ENCODE peak calls at places on chromosomes 13 and 19, in four cellular contexts. L is heart right ventricle, X is fibroblast of lung, D is cardiac muscle cell. Y is an unnamed sample.
A peak's percentile ranks its signal among the peaks of the same experiment; 100 is the strongest.

GRCh38 chr13:20686863-20687579 is 16.5 kb upstream of the IL17D start:
- DNase-seq in L (no peak), X (peak; percentile 27), D (peak; percentile 25), Y (no peak)

GRCh38 chr13:50527612-50528509 is 315.6 kb downstream of the DLEU7 start:
- DNase-seq in L (no peak), X (no peak), D (no peak), Y (no peak)

GRCh38 chr19:16349551-16350171 is 25.0 kb downstream of the KLF2 start:
- DNase-seq in L (peak; percentile 74), X (no peak), D (no peak), Y (no peak)

GRCh38 chr19:34475026-34475974 is 6.3 kb upstream of the WTIP start:
- DNase-seq in L (no peak), X (peak; percentile 83), D (peak; percentile 85), Y (no peak)

GRCh38 chr13:61170791-61171330 is 244.8 kb downstream of the PCDH20 start:
- DNase-seq in L (no peak), X (no peak), D (no peak), Y (no peak)

GRCh38 chr13:81017525-81018152 is 676.7 kb upstream of the SPRY2 start:
- DNase-seq in L (no peak), X (peak; percentile 27), D (peak; percentile 70), Y (no peak)

GRCh38 chr19:12939908-12940533 is 1.6 kb downstream of the CALR start:
- DNase-seq in L (no peak), X (no peak), D (no peak), Y (no peak)

GRCh38 chr19:33971073-33971472 is 174.4 kb downstream of the KCTD15 start:
- DNase-seq in L (no peak), X (no peak), D (no peak), Y (no peak)

GRCh38 chr13:44188257-44188656 is 185.4 kb upstream of the SERP2 start:
- DNase-seq in L (no peak), X (peak; percentile 74), D (peak; percentile 16), Y (no peak)

GRCh38 chr13:24097064-24097463 is 63.5 kb upstream of the SPATA13 start:
- DNase-seq in L (no peak), X (peak; percentile 36), D (peak; percentile 51), Y (no peak)

GRCh38 chr19:48997972-48998371 is 4.3 kb downstream of the RUVBL2 start:
- DNase-seq in L (no peak), X (peak; percentile 55), D (peak; percentile 63), Y (no peak)

GRCh38 chr13:76707360-76707759 is 178.8 kb downstream of the KCTD12 start:
- DNase-seq in L (no peak), X (peak; percentile 66), D (peak; percentile 54), Y (no peak)

GRCh38 chr13:29924951-29925350 is 74.5 kb upstream of the UBL3 start:
- DNase-seq in L (no peak), X (no peak), D (no peak), Y (no peak)

GRCh38 chr13:51339952-51340732 is 651 bp downstream of the SERPINE3 start:
- DNase-seq in L (no peak), X (no peak), D (no peak), Y (no peak)

GRCh38 chr19:11587973-11588631 is 9.2 kb upstream of the ZNF627 start:
- DNase-seq in L (no peak), X (no peak), D (no peak), Y (no peak)

GRCh38 chr13:113121183-113121927 is 1.2 kb upstream of the F10 start:
- DNase-seq in L (no peak), X (no peak), D (no peak), Y (no peak)

GRCh38 chr13:44758595-44759221 is 182.6 kb upstream of the TSC22D1 start:
- DNase-seq in L (no peak), X (peak; percentile 98), D (peak; percentile 91), Y (no peak)

GRCh38 chr19:45402469-45403070 is 2.3 kb downstream of the PPP1R13L start:
- DNase-seq in L (no peak), X (peak; percentile 26), D (peak; percentile 34), Y (no peak)

GRCh38 chr19:33449799-33450198 is 71.8 kb downstream of the PEPD start:
- DNase-seq in L (no peak), X (no peak), D (no peak), Y (no peak)

GRCh38 chr13:85841427-85841826 is 42.2 kb upstream of the SLITRK6 start:
- DNase-seq in L (no peak), X (no peak), D (no peak), Y (no peak)

GRCh38 chr19:29576761-29577661 is 29.1 kb upstream of the POP4 start:
- DNase-seq in L (no peak), X (peak; percentile 32), D (peak; percentile 25), Y (no peak)

GRCh38 chr19:6249296-6249695 is 30.5 kb downstream of the MLLT1 start:
- DNase-seq in L (no peak), X (peak; percentile 51), D (peak; percentile 35), Y (no peak)

GRCh38 chr19:49168421-49168820 is 10.8 kb downstream of the TRPM4 start:
- DNase-seq in L (no peak), X (no peak), D (no peak), Y (no peak)

GRCh38 chr13:51538626-51539179 is 45.6 kb upstream of the WDFY2 start:
- DNase-seq in L (no peak), X (no peak), D (no peak), Y (no peak)

GRCh38 chr19:6531956-6532243 is 1.1 kb downstream of the TNFSF9 start:
- DNase-seq in L (no peak), X (no peak), D (no peak), Y (no peak)

GRCh38 chr19:50242586-50242985 is 39.2 kb downstream of the MYH14 start:
- DNase-seq in L (no peak), X (peak; percentile 1), D (peak; percentile 11), Y (no peak)

GRCh38 chr19:7925171-7925837 is 631 bp downstream of the CTXN1 start:
- DNase-seq in L (peak; percentile 60), X (peak; percentile 51), D (peak; percentile 77), Y (no peak)

GRCh38 chr13:28636078-28636477 is 22.9 kb upstream of the POMP start:
- DNase-seq in L (no peak), X (peak; percentile 73), D (peak; percentile 23), Y (no peak)

GRCh38 chr13:24218977-24219376 is 58.5 kb downstream of the SPATA13 start:
- DNase-seq in L (no peak), X (no peak), D (peak; percentile 76), Y (no peak)

GRCh38 chr13:50780201-50781015 is 63.1 kb downstream of the DLEU7 start:
- DNase-seq in L (no peak), X (peak; percentile 50), D (peak; percentile 29), Y (no peak)

GRCh38 chr19:14434543-14435319 is 1.6 kb downstream of the PKN1 start:
- DNase-seq in L (peak; percentile 78), X (peak; percentile 77), D (peak; percentile 83), Y (no peak)

GRCh38 chr19:10769533-10770491 is 51.9 kb downstream of the DNM2 start:
- DNase-seq in L (peak; percentile 85), X (no peak), D (peak; percentile 42), Y (no peak)

GRCh38 chr13:112120031-112120373 is 53.1 kb downstream of the SOX1 start:
- DNase-seq in L (no peak), X (no peak), D (no peak), Y (no peak)

GRCh38 chr19:53897459-53897858 is 11.6 kb upstream of the CACNG7 start:
- DNase-seq in L (no peak), X (no peak), D (no peak), Y (no peak)

GRCh38 chr19:38655148-38655824 is 7.8 kb downstream of the ACTN4 start:
- DNase-seq in L (no peak), X (peak; percentile 66), D (no peak), Y (no peak)

GRCh38 chr13:107977175-107977574 is 238.2 kb downstream of the LIG4 start:
- DNase-seq in L (no peak), X (no peak), D (no peak), Y (no peak)

GRCh38 chr19:33677745-33678426 is 56.1 kb downstream of the CHST8 start:
- DNase-seq in L (no peak), X (no peak), D (no peak), Y (no peak)

GRCh38 chr13:46679369-46680180 is 117.4 kb downstream of the ESD start:
- DNase-seq in L (peak; percentile 60), X (peak; percentile 32), D (peak; percentile 71), Y (no peak)

GRCh38 chr19:30593975-30594925 is 222.1 kb downstream of the ZNF536 start:
- DNase-seq in L (no peak), X (no peak), D (no peak), Y (no peak)

GRCh38 chr13:110624766-110625756 is 9.7 kb downstream of the NAXD start:
- DNase-seq in L (no peak), X (no peak), D (no peak), Y (no peak)
- H3K27ac ChIP-seq in L (no peak overlapping the region), X (no peak overlapping the region), D (no peak overlapping the region), Y (no peak overlapping the region)

GRCh38 chr13:36362251-36362650 is 16.1 kb upstream of the SPART start:
- DNase-seq in L (no peak), X (peak; percentile 92), D (peak; percentile 75), Y (no peak)
- H3K4me1 ChIP-seq in L (no peaks in the 10 kb centered on the region), X (no peaks in the 10 kb centered on the region), D (no peaks in the 10 kb centered on the region), Y (no peaks in the 10 kb centered on the region)

GRCh38 chr19:22427587-22428298 is 5.6 kb upstream of the ZNF98 start:
- DNase-seq in L (no peak), X (no peak), D (no peak), Y (no peak)

GRCh38 chr19:22428299-22428913 is 6.3 kb upstream of the ZNF98 start:
- DNase-seq in L (no peak), X (no peak), D (no peak), Y (no peak)

GRCh38 chr19:22421797-22422196 is 349 bp downstream of the ZNF98 start:
- DNase-seq in L (no peak), X (no peak), D (no peak), Y (no peak)

GRCh38 chr19:22422220-22422619 is at the start of gene ZNF98:
- DNase-seq in L (peak; percentile 29), X (no peak), D (peak; percentile 7), Y (no peak)

DNA sequence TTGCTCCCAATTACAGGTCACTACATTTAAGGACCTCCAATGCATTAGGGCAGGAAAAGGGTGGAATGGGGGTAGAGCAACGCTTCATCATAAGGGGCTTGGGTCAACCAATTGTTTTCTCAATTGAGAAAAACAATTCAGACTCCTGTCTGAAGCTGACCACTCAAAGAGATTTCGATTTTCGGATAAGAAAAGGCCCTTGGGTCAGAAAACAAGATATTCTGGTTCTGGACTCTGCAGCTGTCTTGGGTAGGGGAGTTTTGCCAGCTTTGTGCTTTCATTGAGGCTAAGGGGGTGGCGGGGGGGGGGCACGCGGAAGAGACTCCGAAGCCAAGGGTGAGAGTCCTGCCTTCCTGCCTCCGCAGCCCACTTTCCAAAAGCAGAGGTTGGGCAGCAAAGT is 4.8 kb upstream of the ZNF98 start:
- DNase-seq in L (no peak), X (no peak), D (no peak), Y (no peak)
- H3K9me3 ChIP-seq in L (no peaks in the 10 kb centered on the region), X (no peaks in the 10 kb centered on the region), D (no peaks in the 10 kb centered on the region), Y (peaks cover 11% of the 10 kb centered on the region)

GRCh38 chr13:39895254-39895653 is 239.8 kb downstream of the COG6 start:
- DNase-seq in L (no peak), X (peak; percentile 52), D (peak; percentile 82), Y (no peak)
- H3K27ac ChIP-seq in L (no peak overlapping the region), X (no peak overlapping the region), D (peak overlapping the region; percentile 16), Y (no peak overlapping the region)

DNA sequence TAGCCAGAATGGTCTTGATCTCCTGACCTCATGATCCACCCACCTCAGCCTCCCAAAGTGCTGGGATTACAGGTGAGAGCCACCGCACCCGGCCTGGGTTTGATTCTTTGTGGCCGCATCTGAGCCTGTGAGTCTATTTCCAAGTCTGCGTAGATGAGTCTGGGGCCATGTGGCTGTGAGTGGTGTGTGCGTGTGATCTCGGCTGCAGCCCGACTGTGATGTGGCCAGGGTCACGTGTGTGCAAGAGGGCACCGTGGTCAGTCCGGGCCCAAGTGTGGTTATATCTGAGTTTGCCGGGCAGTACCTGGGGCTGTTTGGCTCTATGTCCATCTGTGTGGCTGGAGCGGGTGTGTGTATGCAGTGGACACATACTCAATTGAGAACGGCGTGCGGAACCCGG is 5.4 kb downstream of the MEIS3 start:
- DNase-seq in L (no peak), X (no peak), D (no peak), Y (no peak)
- H3K4me1 ChIP-seq in L (no peaks in the 10 kb centered on the region), X (peaks cover 5% of the 10 kb centered on the region), D (peaks cover 4% of the 10 kb centered on the region), Y (peaks cover 4% of the 10 kb centered on the region)